ENCODE peak calls at places on chromosomes 11 and 22, in five cellular contexts. X is PC-9, O is GM23248, V is GM23338, S is hepatocyte. Z is an unnamed sample. For H3K9me2 and H3K79me2, the result is how much of the 10 kb centered on the place peaks cover.

GRCh38 chr22:35893698-35894097 is 134.9 kb downstream of the RBFOX2 start:
- DNase-seq in X (peak), O (no peak), V (no peak), S (no peak), Z (peak)

GRCh38 chr11:70694371-70694770 is 296.0 kb downstream of the CTTN start:
- DNase-seq in X (no peak), O (no peak), V (no peak), S (no peak), Z (no peak)

GRCh38 chr11:40306938-40307548 is 1152.4 kb downstream of the LRRC4C start:
- DNase-seq in X (no peak), O (peak), V (peak), S (peak), Z (peak)

GRCh38 chr11:111515591-111515990 is 1.0 kb downstream of the HOATZ start:
- DNase-seq in X (no peak), O (no peak), V (no peak), S (no peak), Z (no peak)

GRCh38 chr11:22491826-22492225 is 133.8 kb downstream of the FANCF start:
- DNase-seq in X (no peak), O (peak), V (peak), S (no peak), Z (no peak)

GRCh38 chr11:1335811-1336761 is 26.7 kb upstream of the TOLLIP start:
- DNase-seq in X (peak), O (peak), V (peak), S (peak), Z (peak)

GRCh38 chr11:13076961-13077360 is 67.8 kb downstream of the RASSF10 start:
- DNase-seq in X (peak), O (no peak), V (no peak), S (no peak), Z (no peak)

GRCh38 chr11:119000906-119001305 is 3.0 kb downstream of the CENATAC start:
- DNase-seq in X (peak), O (peak), V (no peak), S (no peak), Z (no peak)

GRCh38 chr22:25039255-25039654 is 86.7 kb downstream of the KIAA1671 start:
- DNase-seq in X (no peak), O (no peak), V (no peak), S (no peak), Z (no peak)

GRCh38 chr11:95187730-95188129 is 43.3 kb downstream of the SESN3 start:
- DNase-seq in X (no peak), O (no peak), V (no peak), S (no peak), Z (no peak)

GRCh38 chr11:79438631-79439429 is 2.0 kb downstream of the TENM4 start:
- DNase-seq in X (no peak), O (peak), V (peak), S (peak), Z (no peak)

GRCh38 chr11:18594999-18595749 is 4.4 kb upstream of the MISFA start:
- DNase-seq in X (no peak), O (peak), V (no peak), S (peak), Z (no peak)

GRCh38 chr11:130894322-130895025 is 21.8 kb downstream of the SNX19 start:
- DNase-seq in X (peak), O (peak), V (peak), S (peak), Z (peak)

GRCh38 chr22:36088292-36088691 is 59.7 kb upstream of the RBFOX2 start:
- DNase-seq in X (no peak), O (no peak), V (no peak), S (no peak), Z (peak)

GRCh38 chr11:111557425-111558111 is 17.0 kb downstream of the LAYN start:
- DNase-seq in X (peak), O (peak), V (no peak), S (peak), Z (no peak)

GRCh38 chr22:49856343-49856742 is 2.7 kb downstream of the ZBED4 start:
- DNase-seq in X (no peak), O (no peak), V (no peak), S (no peak), Z (no peak)

GRCh38 chr11:43282607-43283440 is 29.0 kb upstream of the API5 start:
- DNase-seq in X (no peak), O (peak), V (peak), S (peak), Z (peak)

GRCh38 chr11:45450189-45450588 is 164.0 kb upstream of the SYT13 start:
- DNase-seq in X (no peak), O (peak), V (no peak), S (no peak), Z (no peak)
- H3K9me2 ChIP-seq in X (under half), O (under half), V (under half), S (under half), Z (under half)

GRCh38 chr11:17173332-17173731 is 34.5 kb downstream of the PIK3C2A start:
- DNase-seq in X (no peak), O (no peak), V (no peak), S (no peak), Z (no peak)
- H3K79me2 ChIP-seq in X (under half), O (half or more), V (half or more), S (half or more), Z (under half)

GRCh38 chr11:65890324-65891179 is at the start of gene CCDC85B:
- DNase-seq in X (peak), O (peak), V (peak), S (peak), Z (peak)
- H3K9me2 ChIP-seq in X (under half), O (under half), V (under half), S (under half), Z (under half)

GRCh38 chr22:23230348-23231068 is 50.2 kb downstream of the BCR start:
- DNase-seq in X (no peak), O (no peak), V (peak), S (no peak), Z (no peak)

GRCh38 chr22:23227380-23227779 is 47.1 kb downstream of the BCR start:
- DNase-seq in X (no peak), O (peak), V (no peak), S (no peak), Z (no peak)

GRCh38 chr22:23229646-23230045 is 49.3 kb downstream of the BCR start:
- DNase-seq in X (no peak), O (no peak), V (no peak), S (no peak), Z (no peak)

GRCh38 chr22:23226497-23226850 is 46.2 kb downstream of the BCR start:
- DNase-seq in X (no peak), O (peak), V (no peak), S (no peak), Z (no peak)

DNA sequence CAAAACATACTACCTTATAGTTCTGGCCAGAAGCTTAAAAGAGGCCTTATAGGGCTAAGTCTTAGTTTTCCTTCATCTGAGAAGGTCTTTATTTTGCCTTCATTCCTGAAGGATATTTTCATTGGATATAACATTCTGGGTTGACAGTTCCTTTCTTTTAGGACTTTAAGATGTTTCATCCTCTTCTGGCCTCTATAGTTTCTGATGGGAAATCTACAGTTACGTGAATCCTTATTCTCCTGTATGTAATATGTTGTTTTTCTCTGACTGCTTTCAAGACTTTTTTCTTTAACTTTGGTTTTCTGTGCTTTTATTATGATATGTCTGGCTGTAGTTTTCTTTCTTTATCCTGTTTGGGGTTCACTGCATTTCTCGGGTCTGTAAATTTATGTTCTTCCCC is 48.2 kb downstream of the BCR start:
- DNase-seq in X (no peak), O (no peak), V (no peak), S (no peak), Z (no peak)
- H3K79me2 ChIP-seq in X (half or more), O (half or more), V (half or more), S (half or more), Z (under half)

Z was measured in OCI-LY7.